ENCODE peak calls at places on chromosome 7, in seven cellular contexts. W is right cardiac atrium, Z is Peyer's patch, U is upper lobe of left lung, N is DND-41, H is A549, B is endothelial cell of umbilical vein. Y is an unnamed sample.
A peak's percentile ranks its signal among the peaks of the same experiment; 100 is the strongest.

GRCh38 chr7:139618482-139619366 is 95.2 kb downstream of the CLEC2L start:
- DNase-seq in W (peak; percentile 79), Z (no peak), U (no peak), N (peak; percentile 63), H (peak; percentile 57), B (peak; percentile 36), Y (no peak)

GRCh38 chr7:16810573-16810972 is 5.8 kb upstream of the AGR2 start:
- DNase-seq in W (no peak), Z (no peak), U (no peak), N (no peak), H (peak; percentile 84), B (no peak), Y (no peak)

GRCh38 chr7:103796296-103796962 is 193.0 kb downstream of the RELN start:
- DNase-seq in W (no peak), Z (no peak), U (no peak), N (no peak), H (no peak), B (no peak), Y (no peak)

GRCh38 chr7:27247000-27247399 is 4.4 kb downstream of the EVX1 start:
- DNase-seq in W (no peak), Z (no peak), U (no peak), N (no peak), H (no peak), B (no peak), Y (no peak)

GRCh38 chr7:28354601-28355062 is 57.7 kb upstream of the CREB5 start:
- DNase-seq in W (no peak), Z (no peak), U (no peak), N (no peak), H (peak; percentile 85), B (peak; percentile 24), Y (no peak)

GRCh38 chr7:70944516-70944915 is 187.4 kb upstream of the GALNT17 start:
- DNase-seq in W (no peak), Z (no peak), U (no peak), N (no peak), H (no peak), B (no peak), Y (no peak)

GRCh38 chr7:39085590-39086049 is 107.9 kb downstream of the POU6F2 start:
- DNase-seq in W (no peak), Z (no peak), U (peak; percentile 25), N (no peak), H (no peak), B (no peak), Y (no peak)

GRCh38 chr7:37182011-37182478 is 266.6 kb downstream of the ELMO1 start:
- DNase-seq in W (peak; percentile 91), Z (peak; percentile 75), U (peak; percentile 76), N (peak; percentile 76), H (peak; percentile 70), B (peak; percentile 79), Y (peak; percentile 51)

GRCh38 chr7:35725280-35725680 is 30.3 kb upstream of the HERPUD2 start:
- DNase-seq in W (no peak), Z (no peak), U (peak; percentile 34), N (peak; percentile 71), H (no peak), B (no peak), Y (peak; percentile 69)

GRCh38 chr7:23468721-23469149 is 1.6 kb downstream of the IGF2BP3 start:
- DNase-seq in W (peak; percentile 47), Z (peak; percentile 50), U (no peak), N (no peak), H (no peak), B (peak; percentile 34), Y (no peak)

GRCh38 chr7:47571355-47572100 is 10.4 kb downstream of the TNS3 start:
- DNase-seq in W (peak; percentile 95), Z (peak; percentile 72), U (peak; percentile 70), N (no peak), H (peak; percentile 81), B (no peak), Y (no peak)

GRCh38 chr7:66167773-66168367 is 37.3 kb upstream of the TPST1 start:
- DNase-seq in W (no peak), Z (no peak), U (no peak), N (no peak), H (peak; percentile 65), B (peak; percentile 60), Y (no peak)

DNA sequence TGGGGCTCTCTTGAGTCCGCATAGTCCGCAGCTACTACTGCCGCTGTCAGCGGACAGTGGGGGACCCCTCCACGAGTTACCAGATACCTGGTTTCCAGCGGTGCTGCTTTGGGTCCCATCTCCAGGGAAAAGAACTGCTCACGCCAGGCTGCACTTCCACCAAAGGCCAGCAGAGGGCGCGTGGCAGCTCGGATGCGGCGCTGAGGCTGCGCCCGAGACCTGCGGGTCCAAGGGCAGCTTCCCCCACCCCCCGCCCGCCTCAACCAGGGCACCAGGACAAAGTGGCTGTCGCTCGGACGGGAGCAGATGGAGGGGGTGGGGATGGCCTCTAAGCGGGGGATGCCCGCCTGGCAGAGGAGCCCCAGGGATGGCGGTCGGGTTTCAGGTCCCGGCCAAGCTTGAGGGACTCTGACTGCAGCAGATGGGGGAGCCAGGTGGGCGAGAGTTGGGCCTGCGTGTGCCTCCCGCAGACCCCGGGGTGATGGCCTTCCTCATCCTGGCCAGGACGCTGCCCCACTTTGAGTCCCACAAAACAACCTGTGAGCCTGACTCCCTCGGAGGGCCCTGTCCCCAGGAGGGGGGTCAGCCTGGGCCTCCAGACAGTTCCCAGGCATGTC is 23.8 kb upstream of the ZNF735 start:
- DNase-seq in W (peak; percentile 70), Z (no peak), U (no peak), N (no peak), H (no peak), B (no peak), Y (no peak)
- H3K9me3 ChIP-seq in W (no peaks in the 10 kb centered on the region), Z (no peaks in the 10 kb centered on the region), U (peaks cover 19% of the 10 kb centered on the region), N (peaks cover 23% of the 10 kb centered on the region), H (peaks cover 7% of the 10 kb centered on the region), B (peaks cover 2% of the 10 kb centered on the region), Y (peaks cover 6% of the 10 kb centered on the region)

DNA sequence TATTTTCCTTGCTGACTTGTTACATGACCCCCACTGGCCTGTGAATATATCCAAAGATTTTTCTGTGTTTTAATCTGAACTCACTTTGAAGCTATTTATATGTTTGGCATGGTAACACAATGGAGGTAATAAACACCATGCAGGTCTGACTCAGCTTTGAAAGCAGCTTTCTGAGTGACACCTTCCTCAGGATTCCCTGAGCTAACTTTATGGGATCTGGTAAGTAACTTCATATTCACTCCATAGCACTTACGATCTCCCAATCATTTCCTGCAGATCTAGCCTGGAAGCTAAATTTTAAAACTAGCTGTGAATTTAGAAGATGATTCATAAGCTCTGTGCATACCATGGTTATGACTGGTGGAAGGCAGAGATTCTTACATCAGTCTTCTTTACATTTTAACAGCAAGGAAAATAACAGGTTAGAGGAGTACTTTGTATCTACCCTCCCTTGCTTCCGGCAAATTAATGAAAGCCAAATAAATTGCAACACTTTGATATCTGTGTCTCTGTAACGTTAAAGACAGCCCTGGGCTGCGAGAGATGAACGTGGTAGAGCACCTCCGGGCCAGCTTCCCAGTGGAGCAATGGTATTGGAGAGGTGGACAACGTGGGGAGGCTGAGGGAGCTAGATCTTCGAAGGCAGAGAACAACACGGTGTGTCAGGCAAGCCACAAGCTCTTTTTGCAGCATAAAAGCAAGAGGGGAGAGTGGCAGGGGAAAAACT is 170.2 kb upstream of the KLF14 start:
- DNase-seq in W (peak; percentile 66), Z (no peak), U (no peak), N (no peak), H (peak; percentile 94), B (peak; percentile 96), Y (no peak)
- H3K4me1 ChIP-seq in W (peaks cover 13% of the 10 kb centered on the region), Z (peaks cover 3% of the 10 kb centered on the region), U (peaks cover 66% of the 10 kb centered on the region), N (no peaks in the 10 kb centered on the region), H (peaks cover 94% of the 10 kb centered on the region), B (peaks cover 84% of the 10 kb centered on the region), Y (peaks cover 71% of the 10 kb centered on the region)

DNA sequence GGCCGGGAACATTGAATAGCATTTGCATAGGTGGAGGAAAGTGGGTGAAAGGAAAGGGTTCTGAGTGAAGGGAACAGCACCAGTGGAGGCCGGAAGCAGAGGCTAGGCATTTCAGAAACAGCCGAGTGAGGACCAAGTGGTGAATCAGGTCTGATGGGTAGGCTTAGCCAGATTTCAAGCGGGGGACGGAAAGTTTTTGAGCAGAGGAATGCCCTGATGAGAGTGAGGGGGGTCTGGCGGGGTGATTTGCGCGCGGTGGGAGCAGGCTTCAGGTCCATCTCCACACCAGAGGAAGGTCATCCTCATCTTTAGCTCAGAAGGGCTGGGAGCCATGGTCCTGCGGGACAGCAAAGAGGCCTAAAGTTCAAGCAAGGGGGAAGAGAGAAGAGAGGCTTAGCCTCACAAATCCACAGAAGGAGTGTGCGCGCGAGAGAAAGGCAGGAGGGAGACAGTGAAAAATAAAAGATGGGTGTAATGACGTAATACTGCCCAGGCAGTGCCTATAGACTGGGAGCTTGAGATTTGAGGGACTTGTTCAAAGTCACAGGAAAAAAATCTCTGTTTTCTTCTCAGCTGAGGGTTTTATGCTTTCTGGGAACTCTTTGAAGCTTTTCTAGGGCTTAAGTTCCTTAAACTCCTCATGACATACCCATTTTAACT is 1.0 kb upstream of the DENND2A start:
- DNase-seq in W (no peak), Z (no peak), U (no peak), N (no peak), H (no peak), B (no peak), Y (no peak)
- H3K27ac ChIP-seq in W (peak overlapping the region; percentile 80), Z (no peak overlapping the region), U (peak overlapping the region; percentile 84), N (no peak overlapping the region), H (no peak overlapping the region), B (no peak overlapping the region), Y (no peak overlapping the region)

DNA sequence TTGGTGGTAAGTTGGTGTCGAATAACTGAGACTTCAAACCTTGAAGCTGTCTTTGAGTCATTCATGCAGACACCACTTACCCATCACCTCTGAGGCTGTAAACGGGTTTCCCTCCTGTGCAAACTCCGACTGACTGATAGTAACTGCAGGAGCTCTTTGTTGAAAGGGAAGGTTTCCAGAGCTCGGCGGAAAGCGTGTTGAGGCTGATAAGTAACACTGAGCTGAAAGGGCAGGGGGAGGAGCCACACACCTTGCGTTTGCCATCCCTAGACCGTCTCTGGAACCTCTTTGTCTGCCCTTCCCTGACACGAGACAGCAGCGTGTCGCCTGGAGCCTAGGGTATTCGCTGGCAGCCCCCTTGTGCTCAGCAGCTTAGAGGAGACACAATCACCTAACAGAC is 134.0 kb downstream of the PAXIP1 start:
- DNase-seq in W (no peak), Z (no peak), U (no peak), N (no peak), H (no peak), B (no peak), Y (no peak)
- H3K9me3 ChIP-seq in W (no peaks in the 10 kb centered on the region), Z (no peaks in the 10 kb centered on the region), U (no peaks in the 10 kb centered on the region), N (no peaks in the 10 kb centered on the region), H (no peaks in the 10 kb centered on the region), B (peaks cover 2% of the 10 kb centered on the region), Y (no peaks in the 10 kb centered on the region)